ENCODE peak calls at places on chromosome 21, in nine cellular contexts. One of them, this sample, is unnamed.

GRCh38 chr21:44533891-44534627 is 5.9 kb downstream of the KRTAP10-1 start:
- DNase-seq in dermis blood vessel endothelial cell: no peak
- DNase-seq in NCI-H460: no peak
- DNase-seq in HS-27A: no peak
- DNase-seq in mesenteric fat pad: no peak
- DNase-seq in activated CD8-positive, alpha-beta memory T cell treated with anti-CD3 and anti-CD28 coated beads for 24 hours: no peak
- DNase-seq in amygdala: no peak
- DNase-seq in choroid plexus epithelial cell: no peak
- DNase-seq in fibroblast of the aortic adventitia: no peak
- DNase-seq in this sample: no peak

GRCh38 chr21:37829447-37829846 is 86.8 kb downstream of the KCNJ6 start:
- DNase-seq in dermis blood vessel endothelial cell: peak; percentile 18
- DNase-seq in NCI-H460: no peak
- DNase-seq in HS-27A: peak; percentile 79
- DNase-seq in mesenteric fat pad: no peak
- DNase-seq in activated CD8-positive, alpha-beta memory T cell treated with anti-CD3 and anti-CD28 coated beads for 24 hours: no peak
- DNase-seq in amygdala: no peak
- DNase-seq in choroid plexus epithelial cell: no peak
- DNase-seq in fibroblast of the aortic adventitia: peak; percentile 7
- DNase-seq in this sample: no peak

GRCh38 chr21:44758781-44759627 is 42.6 kb downstream of the UBE2G2 start:
- DNase-seq in dermis blood vessel endothelial cell: no peak
- DNase-seq in NCI-H460: no peak
- DNase-seq in HS-27A: no peak
- DNase-seq in mesenteric fat pad: peak; percentile 83
- DNase-seq in activated CD8-positive, alpha-beta memory T cell treated with anti-CD3 and anti-CD28 coated beads for 24 hours: no peak
- DNase-seq in amygdala: no peak
- DNase-seq in choroid plexus epithelial cell: no peak
- DNase-seq in fibroblast of the aortic adventitia: no peak
- DNase-seq in this sample: no peak

GRCh38 chr21:31218830-31219608 is 125.0 kb downstream of the TIAM1 start:
- DNase-seq in dermis blood vessel endothelial cell: no peak
- DNase-seq in NCI-H460: no peak
- DNase-seq in HS-27A: no peak
- DNase-seq in mesenteric fat pad: no peak
- DNase-seq in activated CD8-positive, alpha-beta memory T cell treated with anti-CD3 and anti-CD28 coated beads for 24 hours: no peak
- DNase-seq in amygdala: no peak
- DNase-seq in choroid plexus epithelial cell: peak; percentile 28
- DNase-seq in fibroblast of the aortic adventitia: peak; percentile 87
- DNase-seq in this sample: no peak

GRCh38 chr21:34965200-34966174 is 83.6 kb downstream of the RUNX1 start:
- DNase-seq in dermis blood vessel endothelial cell: no peak
- DNase-seq in NCI-H460: no peak
- DNase-seq in HS-27A: no peak
- DNase-seq in mesenteric fat pad: no peak
- DNase-seq in activated CD8-positive, alpha-beta memory T cell treated with anti-CD3 and anti-CD28 coated beads for 24 hours: peak; percentile 56
- DNase-seq in amygdala: no peak
- DNase-seq in choroid plexus epithelial cell: peak; percentile 42
- DNase-seq in fibroblast of the aortic adventitia: peak; percentile 14
- DNase-seq in this sample: no peak

GRCh38 chr21:31732891-31733520 is 1.1 kb upstream of the SCAF4 start:
- DNase-seq in dermis blood vessel endothelial cell: no peak
- DNase-seq in NCI-H460: no peak
- DNase-seq in HS-27A: no peak
- DNase-seq in mesenteric fat pad: no peak
- DNase-seq in activated CD8-positive, alpha-beta memory T cell treated with anti-CD3 and anti-CD28 coated beads for 24 hours: peak; percentile 73
- DNase-seq in amygdala: no peak
- DNase-seq in choroid plexus epithelial cell: peak; percentile 35
- DNase-seq in fibroblast of the aortic adventitia: no peak
- DNase-seq in this sample: peak; percentile 60

GRCh38 chr21:42572906-42573495 is 59.3 kb downstream of the SLC37A1 start:
- DNase-seq in dermis blood vessel endothelial cell: no peak
- DNase-seq in NCI-H460: no peak
- DNase-seq in HS-27A: no peak
- DNase-seq in mesenteric fat pad: peak; percentile 79
- DNase-seq in activated CD8-positive, alpha-beta memory T cell treated with anti-CD3 and anti-CD28 coated beads for 24 hours: peak; percentile 44
- DNase-seq in amygdala: no peak
- DNase-seq in choroid plexus epithelial cell: no peak
- DNase-seq in fibroblast of the aortic adventitia: no peak
- DNase-seq in this sample: no peak

GRCh38 chr21:46457801-46458314 is 833 bp upstream of the DIP2A start:
- DNase-seq in dermis blood vessel endothelial cell: peak; percentile 59
- DNase-seq in NCI-H460: no peak
- DNase-seq in HS-27A: peak; percentile 15
- DNase-seq in mesenteric fat pad: peak; percentile 89
- DNase-seq in activated CD8-positive, alpha-beta memory T cell treated with anti-CD3 and anti-CD28 coated beads for 24 hours: no peak
- DNase-seq in amygdala: no peak
- DNase-seq in choroid plexus epithelial cell: peak; percentile 70
- DNase-seq in fibroblast of the aortic adventitia: peak; percentile 41
- DNase-seq in this sample: no peak

GRCh38 chr21:36260030-36260787 is 59.8 kb upstream of the MORC3 start:
- DNase-seq in dermis blood vessel endothelial cell: peak; percentile 79
- DNase-seq in NCI-H460: peak; percentile 41
- DNase-seq in HS-27A: no peak
- DNase-seq in mesenteric fat pad: no peak
- DNase-seq in activated CD8-positive, alpha-beta memory T cell treated with anti-CD3 and anti-CD28 coated beads for 24 hours: no peak
- DNase-seq in amygdala: no peak
- DNase-seq in choroid plexus epithelial cell: peak; percentile 85
- DNase-seq in fibroblast of the aortic adventitia: peak; percentile 86
- DNase-seq in this sample: no peak

GRCh38 chr21:21268885-21269284 is 270.7 kb downstream of the NCAM2 start:
- DNase-seq in dermis blood vessel endothelial cell: no peak
- DNase-seq in NCI-H460: no peak
- DNase-seq in HS-27A: no peak
- DNase-seq in mesenteric fat pad: no peak
- DNase-seq in activated CD8-positive, alpha-beta memory T cell treated with anti-CD3 and anti-CD28 coated beads for 24 hours: no peak
- DNase-seq in amygdala: no peak
- DNase-seq in choroid plexus epithelial cell: no peak
- DNase-seq in fibroblast of the aortic adventitia: no peak
- DNase-seq in this sample: no peak

GRCh38 chr21:33478858-33479678 is 706 bp downstream of the TMEM50B start:
- DNase-seq in dermis blood vessel endothelial cell: peak; percentile 50
- DNase-seq in NCI-H460: no peak
- DNase-seq in HS-27A: peak; percentile 17
- DNase-seq in mesenteric fat pad: no peak
- DNase-seq in activated CD8-positive, alpha-beta memory T cell treated with anti-CD3 and anti-CD28 coated beads for 24 hours: no peak
- DNase-seq in amygdala: peak; percentile 31
- DNase-seq in choroid plexus epithelial cell: peak; percentile 33
- DNase-seq in fibroblast of the aortic adventitia: peak; percentile 22
- DNase-seq in this sample: peak; percentile 68